ENCODE peak calls at places on chromosomes 1 and 21, in five cellular contexts. One of them, this sample, is unnamed.

GRCh38 chr1:221074325-221074724 is 195.1 kb downstream of the HLX start:
- DNase-seq in sigmoid colon: no peak
- DNase-seq in astrocyte: no peak
- DNase-seq in psoas muscle: no peak
- DNase-seq in cardiac muscle cell: no peak
- DNase-seq in this sample: no peak

GRCh38 chr1:50605186-50605875 is 182.1 kb upstream of the DMRTA2 start:
- DNase-seq in sigmoid colon: no peak
- DNase-seq in astrocyte: peak; percentile 27
- DNase-seq in psoas muscle: no peak
- DNase-seq in cardiac muscle cell: peak; percentile 18
- DNase-seq in this sample: peak; percentile 71

GRCh38 chr1:46487818-46488218 is 1.8 kb upstream of the DMBX1 start:
- DNase-seq in sigmoid colon: no peak
- DNase-seq in astrocyte: no peak
- DNase-seq in psoas muscle: no peak
- DNase-seq in cardiac muscle cell: peak; percentile 42
- DNase-seq in this sample: peak; percentile 64

GRCh38 chr1:54052470-54052933 is 502 bp downstream of the TMEM59 start:
- DNase-seq in sigmoid colon: no peak
- DNase-seq in astrocyte: no peak
- DNase-seq in psoas muscle: no peak
- DNase-seq in cardiac muscle cell: peak; percentile 55
- DNase-seq in this sample: peak; percentile 47

GRCh38 chr1:150973826-150974579 is 632 bp downstream of the CERS2 start:
- DNase-seq in sigmoid colon: no peak
- DNase-seq in astrocyte: no peak
- DNase-seq in psoas muscle: peak; percentile 67
- DNase-seq in cardiac muscle cell: peak; percentile 62
- DNase-seq in this sample: peak; percentile 23

GRCh38 chr1:54199765-54200518 is at the start of the genes CYB5RL and MRPL37:
- DNase-seq in sigmoid colon: peak; percentile 96
- DNase-seq in astrocyte: peak; percentile 97
- DNase-seq in psoas muscle: peak; percentile 93
- DNase-seq in cardiac muscle cell: peak; percentile 98
- DNase-seq in this sample: peak; percentile 89

GRCh38 chr1:46166521-46167462 is 8.1 kb upstream of the TSPAN1 start:
- DNase-seq in sigmoid colon: peak; percentile 72
- DNase-seq in astrocyte: no peak
- DNase-seq in psoas muscle: peak; percentile 74
- DNase-seq in cardiac muscle cell: no peak
- DNase-seq in this sample: no peak

GRCh38 chr1:195335541-195335940 is 1272.7 kb downstream of the KCNT2 start:
- DNase-seq in sigmoid colon: no peak
- DNase-seq in astrocyte: peak; percentile 24
- DNase-seq in psoas muscle: no peak
- DNase-seq in cardiac muscle cell: no peak
- DNase-seq in this sample: no peak

GRCh38 chr21:30189763-30190162 is 23.2 kb upstream of the CLDN17 start:
- DNase-seq in sigmoid colon: no peak
- DNase-seq in astrocyte: no peak
- DNase-seq in psoas muscle: no peak
- DNase-seq in cardiac muscle cell: no peak
- DNase-seq in this sample: no peak

GRCh38 chr1:117631361-117631760 is 25.5 kb downstream of the TENT5C start:
- DNase-seq in sigmoid colon: no peak
- DNase-seq in astrocyte: no peak
- DNase-seq in psoas muscle: no peak
- DNase-seq in cardiac muscle cell: peak; percentile 3
- DNase-seq in this sample: no peak

GRCh38 chr1:165717918-165718515 is 19.7 kb upstream of the ALDH9A1 start:
- DNase-seq in sigmoid colon: no peak
- DNase-seq in astrocyte: peak; percentile 47
- DNase-seq in psoas muscle: no peak
- DNase-seq in cardiac muscle cell: peak; percentile 53
- DNase-seq in this sample: peak; percentile 70

GRCh38 chr1:175197536-175197935 is 5.0 kb upstream of the KIAA0040 start:
- DNase-seq in sigmoid colon: no peak
- DNase-seq in astrocyte: no peak
- DNase-seq in psoas muscle: no peak
- DNase-seq in cardiac muscle cell: no peak
- DNase-seq in this sample: no peak

GRCh38 chr1:224543453-224543852 is 72.7 kb upstream of the CNIH3 start:
- DNase-seq in sigmoid colon: no peak
- DNase-seq in astrocyte: peak; percentile 45
- DNase-seq in psoas muscle: no peak
- DNase-seq in cardiac muscle cell: no peak
- DNase-seq in this sample: no peak
- H3K4me1 ChIP-seq in sigmoid colon: no peaks in the 10 kb centered on the region
- H3K4me1 ChIP-seq in astrocyte: peaks cover 51% of the 10 kb centered on the region
- H3K4me1 ChIP-seq in psoas muscle: no peaks in the 10 kb centered on the region
- H3K4me1 ChIP-seq in cardiac muscle cell: no peaks in the 10 kb centered on the region
- H3K4me1 ChIP-seq in this sample: peaks cover 49% of the 10 kb centered on the region

GRCh38 chr21:43803558-43804300 is 14.4 kb downstream of the RRP1 start:
- DNase-seq in sigmoid colon: no peak
- DNase-seq in astrocyte: no peak
- DNase-seq in psoas muscle: no peak
- DNase-seq in cardiac muscle cell: no peak
- DNase-seq in this sample: no peak

GRCh38 chr21:43808367-43808766 is 19.0 kb downstream of the RRP1 start:
- DNase-seq in sigmoid colon: no peak
- DNase-seq in astrocyte: no peak
- DNase-seq in psoas muscle: no peak
- DNase-seq in cardiac muscle cell: no peak
- DNase-seq in this sample: no peak

GRCh38 chr21:43802713-43803313 is 13.4 kb downstream of the RRP1 start:
- DNase-seq in sigmoid colon: no peak
- DNase-seq in astrocyte: no peak
- DNase-seq in psoas muscle: no peak
- DNase-seq in cardiac muscle cell: no peak
- DNase-seq in this sample: no peak

GRCh38 chr21:43806017-43806710 is 16.8 kb downstream of the RRP1 start:
- DNase-seq in sigmoid colon: no peak
- DNase-seq in astrocyte: no peak
- DNase-seq in psoas muscle: no peak
- DNase-seq in cardiac muscle cell: no peak
- DNase-seq in this sample: no peak

GRCh38 chr21:43805275-43805800 is 16.0 kb downstream of the RRP1 start:
- DNase-seq in sigmoid colon: no peak
- DNase-seq in astrocyte: no peak
- DNase-seq in psoas muscle: no peak
- DNase-seq in cardiac muscle cell: no peak
- DNase-seq in this sample: no peak
- TF ChIP-seq CTCF in sigmoid colon: no peak
- TF ChIP-seq CTCF in astrocyte: no peak
- TF ChIP-seq CTCF in psoas muscle: no peak
- TF ChIP-seq CTCF in cardiac muscle cell: no peak
- TF ChIP-seq CTCF in this sample: no peak

DNA sequence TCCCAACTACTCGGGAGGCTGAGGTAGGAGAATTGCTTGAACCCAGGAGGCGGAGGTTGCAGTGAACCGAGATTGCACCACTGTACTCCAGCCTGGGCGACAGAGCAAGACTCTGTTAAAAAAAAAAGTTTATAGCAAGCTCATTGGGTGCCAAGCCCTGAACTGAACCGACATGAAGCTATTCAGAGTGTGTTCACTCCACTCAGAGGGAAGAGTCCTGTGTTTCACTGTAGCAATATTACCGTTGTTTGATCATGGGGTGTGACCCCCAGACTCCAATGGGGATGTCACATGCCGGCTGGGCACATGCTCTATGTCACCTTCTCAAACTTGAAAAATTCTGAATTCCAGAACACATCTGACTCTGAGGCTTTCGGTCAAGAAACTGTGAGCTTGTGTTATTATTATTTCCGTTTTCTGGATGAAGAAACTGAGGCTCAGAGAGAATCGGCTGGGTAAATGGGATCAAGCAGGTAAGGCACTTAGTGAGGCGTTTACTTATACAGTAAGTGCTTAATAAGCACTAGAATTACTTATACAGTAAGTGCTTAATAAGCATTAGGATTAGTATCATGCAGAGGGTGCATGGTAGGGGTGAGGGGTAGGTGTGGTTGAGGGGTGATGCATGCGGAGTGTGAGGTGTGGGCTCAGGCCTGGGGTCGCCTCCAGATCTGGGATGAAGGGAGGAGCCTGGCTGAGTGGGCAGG is 36.2 kb downstream of the HSPG2 start:
- DNase-seq in sigmoid colon: no peak
- DNase-seq in astrocyte: no peak
- DNase-seq in psoas muscle: no peak
- DNase-seq in cardiac muscle cell: no peak
- DNase-seq in this sample: no peak
- H3K4me1 ChIP-seq in sigmoid colon: no peaks in the 10 kb centered on the region
- H3K4me1 ChIP-seq in astrocyte: peaks cover 56% of the 10 kb centered on the region
- H3K4me1 ChIP-seq in psoas muscle: peaks cover 68% of the 10 kb centered on the region
- H3K4me1 ChIP-seq in cardiac muscle cell: peaks cover 46% of the 10 kb centered on the region
- H3K4me1 ChIP-seq in this sample: no peaks in the 10 kb centered on the region

GRCh38 chr1:32351859-32352745 is 10.2 kb downstream of the FAM229A start:
- DNase-seq in sigmoid colon: peak; percentile 86
- DNase-seq in astrocyte: peak; percentile 22
- DNase-seq in psoas muscle: peak; percentile 78
- DNase-seq in cardiac muscle cell: peak; percentile 66
- DNase-seq in this sample: no peak
- TF ChIP-seq CTCF in sigmoid colon: no peak
- TF ChIP-seq CTCF in astrocyte: no peak
- TF ChIP-seq CTCF in psoas muscle: no peak
- TF ChIP-seq CTCF in cardiac muscle cell: no peak
- TF ChIP-seq CTCF in this sample: no peak

GRCh38 chr1:8409666-8410065 is 91.8 kb downstream of the SLC45A1 start:
- DNase-seq in sigmoid colon: no peak
- DNase-seq in astrocyte: no peak
- DNase-seq in psoas muscle: no peak
- DNase-seq in cardiac muscle cell: no peak
- DNase-seq in this sample: no peak

GRCh38 chr1:8411803-8412182 is 93.9 kb downstream of the SLC45A1 start:
- DNase-seq in sigmoid colon: no peak
- DNase-seq in astrocyte: no peak
- DNase-seq in psoas muscle: no peak
- DNase-seq in cardiac muscle cell: no peak
- DNase-seq in this sample: peak; percentile 77

GRCh38 chr1:8409107-8409506 is 91.2 kb downstream of the SLC45A1 start:
- DNase-seq in sigmoid colon: no peak
- DNase-seq in astrocyte: peak; percentile 62
- DNase-seq in psoas muscle: no peak
- DNase-seq in cardiac muscle cell: peak; percentile 67
- DNase-seq in this sample: peak; percentile 81

GRCh38 chr1:8410791-8411190 is 92.9 kb downstream of the SLC45A1 start:
- DNase-seq in sigmoid colon: no peak
- DNase-seq in astrocyte: no peak
- DNase-seq in psoas muscle: no peak
- DNase-seq in cardiac muscle cell: no peak
- DNase-seq in this sample: no peak

GRCh38 chr1:8412183-8412831 is 94.4 kb downstream of the SLC45A1 start:
- DNase-seq in sigmoid colon: peak; percentile 90
- DNase-seq in astrocyte: peak; percentile 93
- DNase-seq in psoas muscle: no peak
- DNase-seq in cardiac muscle cell: no peak
- DNase-seq in this sample: peak; percentile 61
- H3K4me1 ChIP-seq in sigmoid colon: no peaks in the 10 kb centered on the region
- H3K4me1 ChIP-seq in astrocyte: peaks cover 45% of the 10 kb centered on the region
- H3K4me1 ChIP-seq in psoas muscle: peaks cover 91% of the 10 kb centered on the region
- H3K4me1 ChIP-seq in cardiac muscle cell: peaks cover 29% of the 10 kb centered on the region
- H3K4me1 ChIP-seq in this sample: peaks cover 88% of the 10 kb centered on the region

GRCh38 chr1:30723296-30723897 is at the start of gene MATN1:
- DNase-seq in sigmoid colon: no peak
- DNase-seq in astrocyte: no peak
- DNase-seq in psoas muscle: no peak
- DNase-seq in cardiac muscle cell: no peak
- DNase-seq in this sample: no peak

GRCh38 chr1:30725450-30726095 is 2.2 kb upstream of the MATN1 start:
- DNase-seq in sigmoid colon: no peak
- DNase-seq in astrocyte: no peak
- DNase-seq in psoas muscle: no peak
- DNase-seq in cardiac muscle cell: no peak
- DNase-seq in this sample: no peak

GRCh38 chr1:30724655-30725421 is 1.5 kb upstream of the MATN1 start:
- DNase-seq in sigmoid colon: no peak
- DNase-seq in astrocyte: no peak
- DNase-seq in psoas muscle: no peak
- DNase-seq in cardiac muscle cell: no peak
- DNase-seq in this sample: no peak

GRCh38 chr1:30722175-30722537 is 1.2 kb downstream of the MATN1 start:
- DNase-seq in sigmoid colon: no peak
- DNase-seq in astrocyte: no peak
- DNase-seq in psoas muscle: no peak
- DNase-seq in cardiac muscle cell: no peak
- DNase-seq in this sample: no peak

DNA sequence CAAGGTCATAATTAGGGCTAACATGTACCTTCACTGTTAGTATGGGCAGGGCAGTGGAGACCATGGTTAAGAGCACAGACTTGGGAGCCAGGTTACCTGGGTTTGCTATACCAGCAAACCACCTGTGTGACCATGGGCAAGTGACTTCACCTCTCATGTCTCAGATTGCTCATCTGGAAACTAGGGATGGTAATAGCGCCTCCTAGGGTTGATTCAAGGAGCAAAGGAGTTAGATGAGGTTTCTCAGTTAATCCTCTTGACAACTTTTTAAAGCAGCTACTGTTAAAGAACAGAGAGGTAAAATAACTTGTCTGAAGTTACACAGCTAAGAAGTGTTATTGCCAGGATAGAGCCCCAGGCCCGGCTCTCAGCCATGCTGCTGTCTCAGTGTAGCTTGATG is 790 bp upstream of the MATN1 start:
- DNase-seq in sigmoid colon: no peak
- DNase-seq in astrocyte: no peak
- DNase-seq in psoas muscle: no peak
- DNase-seq in cardiac muscle cell: no peak
- DNase-seq in this sample: no peak
- TF ChIP-seq CTCF in sigmoid colon: no peak
- TF ChIP-seq CTCF in astrocyte: peak; percentile 12
- TF ChIP-seq CTCF in psoas muscle: no peak
- TF ChIP-seq CTCF in cardiac muscle cell: peak; percentile 28
- TF ChIP-seq CTCF in this sample: peak; percentile 36

GRCh38 chr1:1973716-1974642 is 29.6 kb downstream of the CFAP74 start:
- DNase-seq in sigmoid colon: no peak
- DNase-seq in astrocyte: no peak
- DNase-seq in psoas muscle: peak; percentile 49
- DNase-seq in cardiac muscle cell: no peak
- DNase-seq in this sample: no peak
- H3K4me1 ChIP-seq in sigmoid colon: no peaks in the 10 kb centered on the region
- H3K4me1 ChIP-seq in astrocyte: no peaks in the 10 kb centered on the region
- H3K4me1 ChIP-seq in psoas muscle: no peaks in the 10 kb centered on the region
- H3K4me1 ChIP-seq in cardiac muscle cell: no peaks in the 10 kb centered on the region
- H3K4me1 ChIP-seq in this sample: no peaks in the 10 kb centered on the region